ENCODE peak calls at places on chromosomes 11 and 22, in five cellular contexts. One of them, this sample, is unnamed.

GRCh38 chr11:131099013-131099412 is 182.7 kb upstream of the SNX19 start:
- DNase-seq in HuH-7: no peak
- DNase-seq in AG20443: peak; percentile 24
- DNase-seq in NCI-H1105 treated with DMSO at 0.1 percent for 48 hours: no peak
- DNase-seq in ELR: peak; percentile 74
- DNase-seq in this sample: peak; percentile 41

GRCh38 chr22:38202437-38203089 is 769 bp downstream of the MAFF start:
- DNase-seq in NCI-H1105 treated with DMSO at 0.1 percent for 48 hours: peak; percentile 46
- DNase-seq in AG20443: peak; percentile 80
- DNase-seq in ELR: peak; percentile 88
- DNase-seq in HuH-7: no peak
- DNase-seq in this sample: peak; percentile 57

GRCh38 chr22:29912605-29913398 is 29.8 kb downstream of the MTMR3 start:
- DNase-seq in ELR: peak; percentile 33
- DNase-seq in HuH-7: no peak
- DNase-seq in NCI-H1105 treated with DMSO at 0.1 percent for 48 hours: no peak
- DNase-seq in AG20443: peak; percentile 78
- DNase-seq in this sample: peak; percentile 78

GRCh38 chr22:36913431-36914382 is at the start of gene CSF2RB:
- DNase-seq in NCI-H1105 treated with DMSO at 0.1 percent for 48 hours: no peak
- DNase-seq in AG20443: no peak
- DNase-seq in HuH-7: no peak
- DNase-seq in ELR: no peak
- DNase-seq in this sample: no peak

GRCh38 chr11:61616443-61616842 is 35.6 kb upstream of the SYT7 start:
- DNase-seq in HuH-7: no peak
- DNase-seq in ELR: peak; percentile 67
- DNase-seq in AG20443: no peak
- DNase-seq in NCI-H1105 treated with DMSO at 0.1 percent for 48 hours: no peak
- DNase-seq in this sample: no peak

GRCh38 chr11:17932472-17932871 is 80.4 kb downstream of the SERGEF start:
- DNase-seq in NCI-H1105 treated with DMSO at 0.1 percent for 48 hours: no peak
- DNase-seq in HuH-7: no peak
- DNase-seq in AG20443: no peak
- DNase-seq in ELR: no peak
- DNase-seq in this sample: no peak

GRCh38 chr11:84261707-84262106 is 975.5 kb upstream of the CCDC90B start:
- DNase-seq in HuH-7: no peak
- DNase-seq in AG20443: no peak
- DNase-seq in ELR: no peak
- DNase-seq in NCI-H1105 treated with DMSO at 0.1 percent for 48 hours: peak; percentile 19
- DNase-seq in this sample: no peak

GRCh38 chr11:83292709-83293435 is 6.7 kb upstream of the CCDC90B start:
- DNase-seq in NCI-H1105 treated with DMSO at 0.1 percent for 48 hours: peak; percentile 61
- DNase-seq in AG20443: peak; percentile 78
- DNase-seq in ELR: peak; percentile 81
- DNase-seq in HuH-7: peak; percentile 42
- DNase-seq in this sample: peak; percentile 85

GRCh38 chr11:32099516-32099915 is 8.6 kb downstream of the RCN1 start:
- DNase-seq in HuH-7: no peak
- DNase-seq in NCI-H1105 treated with DMSO at 0.1 percent for 48 hours: no peak
- DNase-seq in AG20443: no peak
- DNase-seq in ELR: no peak
- DNase-seq in this sample: no peak